ENCODE peak calls at places on chromosome 14, in seven cellular contexts. G, B, E, F, W, H and J are unnamed samples.
A peak's percentile ranks its signal among the peaks of the same experiment; 100 is the strongest.

GRCh38 chr14:85799668-85800067 is 269.7 kb downstream of the FLRT2 start:
- DNase-seq in G (no peak), B (no peak), E (no peak), F (peak; percentile 35), W (no peak), H (no peak), J (no peak)

GRCh38 chr14:75200451-75200850 is 24.0 kb upstream of the TMED10 start:
- DNase-seq in G (no peak), B (no peak), E (no peak), F (peak; percentile 75), W (no peak), H (no peak), J (no peak)

GRCh38 chr14:53519137-53519536 is 366.0 kb upstream of the DDHD1 start:
- DNase-seq in G (peak; percentile 41), B (no peak), E (peak; percentile 17), F (no peak), W (no peak), H (peak; percentile 27), J (no peak)

GRCh38 chr14:67410313-67410712 is 1.7 kb downstream of the PLEK2 start:
- DNase-seq in G (no peak), B (no peak), E (no peak), F (no peak), W (no peak), H (no peak), J (no peak)

GRCh38 chr14:69612014-69612758 is 790 bp downstream of the SUSD6 start:
- DNase-seq in G (no peak), B (peak; percentile 75), E (no peak), F (peak; percentile 29), W (peak; percentile 69), H (peak; percentile 52), J (peak; percentile 40)

GRCh38 chr14:36690301-36691020 is 28.8 kb downstream of the PAX9 start:
- DNase-seq in G (no peak), B (no peak), E (no peak), F (no peak), W (no peak), H (peak; percentile 15), J (no peak)

GRCh38 chr14:100402631-100403030 is 79.5 kb downstream of the SLC25A47 start:
- DNase-seq in G (no peak), B (no peak), E (no peak), F (peak; percentile 88), W (no peak), H (no peak), J (no peak)

GRCh38 chr14:63993992-63994391 is 141.2 kb downstream of the SYNE2 start:
- DNase-seq in G (no peak), B (no peak), E (no peak), F (no peak), W (no peak), H (peak; percentile 13), J (no peak)

GRCh38 chr14:101719045-101719645 is 42.4 kb upstream of the PPP2R5C start:
- DNase-seq in G (no peak), B (no peak), E (no peak), F (no peak), W (no peak), H (no peak), J (no peak)

GRCh38 chr14:101927859-101928258 is 36.5 kb upstream of the DYNC1H1 start:
- DNase-seq in G (peak; percentile 93), B (no peak), E (peak; percentile 91), F (no peak), W (no peak), H (peak; percentile 89), J (peak; percentile 93)

GRCh38 chr14:25400607-25401206 is 350.8 kb upstream of the STXBP6 start:
- DNase-seq in G (no peak), B (peak; percentile 69), E (peak; percentile 25), F (peak; percentile 65), W (peak; percentile 23), H (peak; percentile 32), J (no peak)

GRCh38 chr14:69360438-69361108 is 37.5 kb downstream of the ERH start:
- DNase-seq in G (no peak), B (no peak), E (no peak), F (no peak), W (peak; percentile 50), H (no peak), J (no peak)

GRCh38 chr14:80638620-80639215 is 302.8 kb downstream of the CEP128 start:
- DNase-seq in G (peak; percentile 58), B (no peak), E (no peak), F (no peak), W (no peak), H (peak; percentile 96), J (no peak)

GRCh38 chr14:104245723-104246122 is 107.3 kb downstream of the KIF26A start:
- DNase-seq in G (no peak), B (no peak), E (no peak), F (no peak), W (no peak), H (no peak), J (no peak)

GRCh38 chr14:56036353-56036752 is 81.9 kb upstream of the PELI2 start:
- DNase-seq in G (no peak), B (no peak), E (no peak), F (no peak), W (no peak), H (no peak), J (no peak)

GRCh38 chr14:91568626-91569025 is 58.5 kb upstream of the PPP4R3A start:
- DNase-seq in G (no peak), B (no peak), E (no peak), F (no peak), W (no peak), H (no peak), J (no peak)

GRCh38 chr14:68781161-68782021 is 11.5 kb downstream of the ZFP36L1 start:
- DNase-seq in G (no peak), B (no peak), E (no peak), F (no peak), W (no peak), H (no peak), J (no peak)

GRCh38 chr14:65627315-65627714 is 214.8 kb downstream of the FUT8 start:
- DNase-seq in G (no peak), B (no peak), E (no peak), F (no peak), W (no peak), H (no peak), J (no peak)

GRCh38 chr14:64722842-64723447 is 18.7 kb downstream of the PLEKHG3 start:
- DNase-seq in G (no peak), B (no peak), E (no peak), F (no peak), W (no peak), H (no peak), J (no peak)

GRCh38 chr14:56247495-56248087 is 129.4 kb downstream of the PELI2 start:
- DNase-seq in G (no peak), B (no peak), E (no peak), F (peak; percentile 3), W (no peak), H (peak; percentile 39), J (no peak)